ENCODE peak calls at places on chromosomes 6 and 20, in five cellular contexts. L is RWPE1, W is GM20000, U is pancreas, H is cardiac fibroblast. Z is an unnamed sample.

GRCh38 chr6:137233561-137234504 is 14.6 kb upstream of the IFNGR1 start:
- DNase-seq in L (peak), W (no peak), U (no peak), H (peak), Z (no peak)

GRCh38 chr20:18922898-18923297 is 109.3 kb downstream of the SCP2D1 start:
- DNase-seq in L (no peak), W (no peak), U (no peak), H (no peak), Z (no peak)

GRCh38 chr6:106908386-106908840 is 66.1 kb downstream of the CD24 start:
- DNase-seq in L (peak), W (peak), U (no peak), H (no peak), Z (no peak)

GRCh38 chr6:170294813-170295518 is 4.1 kb upstream of the DLL1 start:
- DNase-seq in L (no peak), W (peak), U (no peak), H (no peak), Z (no peak)

GRCh38 chr6:88808381-88808780 is 155.0 kb downstream of the RNGTT start:
- DNase-seq in L (no peak), W (no peak), U (no peak), H (no peak), Z (no peak)

GRCh38 chr20:6698056-6698455 is 69.4 kb upstream of the BMP2 start:
- DNase-seq in L (peak), W (no peak), U (no peak), H (no peak), Z (no peak)

GRCh38 chr20:6122873-6123649 is at the start of gene FERMT1:
- DNase-seq in L (peak), W (peak), U (peak), H (peak), Z (no peak)

GRCh38 chr6:17081860-17082508 is 19.9 kb upstream of the STMND1 start:
- DNase-seq in L (no peak), W (no peak), U (no peak), H (no peak), Z (no peak)

GRCh38 chr6:16802071-16802470 is 40.8 kb upstream of the ATXN1 start:
- DNase-seq in L (no peak), W (no peak), U (no peak), H (peak), Z (no peak)

GRCh38 chr6:122736166-122736565 is 43.4 kb upstream of the FABP7 start:
- DNase-seq in L (peak), W (no peak), U (no peak), H (no peak), Z (no peak)

GRCh38 chr20:53657732-53658131 is 64.1 kb upstream of the ZNF217 start:
- DNase-seq in L (no peak), W (no peak), U (no peak), H (no peak), Z (no peak)

GRCh38 chr6:3334579-3334978 is 75.8 kb downstream of the PSMG4 start:
- DNase-seq in L (no peak), W (no peak), U (peak), H (no peak), Z (no peak)

GRCh38 chr6:14542670-14543366 is 425.2 kb downstream of the CD83 start:
- DNase-seq in L (peak), W (peak), U (no peak), H (peak), Z (no peak)

GRCh38 chr6:166041277-166041676 is 126.4 kb downstream of the TBXT start:
- DNase-seq in L (no peak), W (no peak), U (no peak), H (no peak), Z (no peak)

GRCh38 chr6:18509871-18510643 is 122.9 kb downstream of the RNF144B start:
- DNase-seq in L (no peak), W (no peak), U (no peak), H (no peak), Z (no peak)

DNA sequence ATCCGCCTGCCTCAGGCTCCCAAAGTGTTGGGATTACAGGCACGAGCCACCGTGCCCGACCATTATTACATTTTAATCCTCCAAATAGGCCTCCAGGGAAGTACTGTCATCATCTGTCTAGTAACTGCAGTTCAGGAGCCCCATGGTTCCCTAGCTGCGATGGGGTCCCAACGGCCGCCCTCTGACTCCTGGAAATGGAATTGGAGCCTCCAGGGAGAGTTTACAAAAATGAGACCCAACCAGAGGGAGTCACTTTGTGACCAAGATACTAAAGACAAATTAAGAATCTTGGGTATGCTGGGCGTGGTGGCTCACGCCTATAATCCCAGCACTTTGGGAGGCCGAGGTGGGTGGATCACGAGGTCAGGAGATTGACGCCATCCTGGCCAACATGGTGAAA is 36.7 kb downstream of the TFAP2C start:
- DNase-seq in L (no peak), W (no peak), U (no peak), H (no peak), Z (no peak)
- TF ChIP-seq CTCF in L (no peak), W (no peak), U (no peak), H (no peak), Z (no peak)

GRCh38 chr6:152952866-152953509 is 29.9 kb downstream of the FBXO5 start:
- DNase-seq in L (peak), W (peak), U (no peak), H (peak), Z (no peak)
- TF ChIP-seq CTCF in L (peak), W (peak), U (no peak), H (peak), Z (peak)

GRCh38 chr20:41261790-41262717 is 55.5 kb downstream of the ZHX3 start:
- DNase-seq in L (peak), W (no peak), U (no peak), H (peak), Z (no peak)

GRCh38 chr20:41259309-41259708 is 58.2 kb downstream of the ZHX3 start:
- DNase-seq in L (no peak), W (no peak), U (no peak), H (no peak), Z (no peak)

GRCh38 chr20:41258489-41258888 is 59.0 kb downstream of the ZHX3 start:
- DNase-seq in L (no peak), W (no peak), U (no peak), H (no peak), Z (no peak)

GRCh38 chr20:41260734-41261220 is 56.8 kb downstream of the ZHX3 start:
- DNase-seq in L (no peak), W (no peak), U (no peak), H (no peak), Z (no peak)

DNA sequence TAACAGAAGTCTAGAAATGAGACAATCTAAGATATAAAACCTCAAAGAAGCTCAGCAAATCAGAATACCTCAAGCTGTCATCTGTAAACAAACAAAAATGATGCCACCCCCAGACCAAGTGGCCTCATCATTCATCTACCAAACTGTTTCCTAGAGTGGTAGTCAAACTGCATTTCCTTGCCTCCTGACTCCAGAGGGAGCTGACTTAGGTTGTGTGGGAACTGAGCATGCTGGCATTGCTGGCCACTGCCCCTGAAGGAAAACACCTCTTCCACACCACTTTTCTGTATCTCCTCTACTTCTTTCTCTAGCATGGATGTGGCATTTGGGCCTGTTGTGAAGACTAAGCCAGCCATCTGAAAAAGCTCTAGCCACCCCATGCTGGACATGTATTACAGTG is 56.3 kb downstream of the ZHX3 start:
- DNase-seq in L (no peak), W (no peak), U (no peak), H (no peak), Z (no peak)
- TF ChIP-seq CTCF in L (no peak), W (no peak), U (no peak), H (no peak), Z (no peak)

GRCh38 chr6:24867104-24867703 is 68.5 kb upstream of the ARMH2 start:
- DNase-seq in L (no peak), W (no peak), U (no peak), H (no peak), Z (no peak)
- TF ChIP-seq CTCF in L (no peak), W (no peak), U (no peak), H (no peak), Z (no peak)

GRCh38 chr6:111668410-111668809 is 62.7 kb upstream of the TRAF3IP2 start:
- DNase-seq in L (no peak), W (no peak), U (no peak), H (no peak), Z (no peak)
- TF ChIP-seq CTCF in L (peak), W (no peak), U (peak), H (peak), Z (peak)

DNA sequence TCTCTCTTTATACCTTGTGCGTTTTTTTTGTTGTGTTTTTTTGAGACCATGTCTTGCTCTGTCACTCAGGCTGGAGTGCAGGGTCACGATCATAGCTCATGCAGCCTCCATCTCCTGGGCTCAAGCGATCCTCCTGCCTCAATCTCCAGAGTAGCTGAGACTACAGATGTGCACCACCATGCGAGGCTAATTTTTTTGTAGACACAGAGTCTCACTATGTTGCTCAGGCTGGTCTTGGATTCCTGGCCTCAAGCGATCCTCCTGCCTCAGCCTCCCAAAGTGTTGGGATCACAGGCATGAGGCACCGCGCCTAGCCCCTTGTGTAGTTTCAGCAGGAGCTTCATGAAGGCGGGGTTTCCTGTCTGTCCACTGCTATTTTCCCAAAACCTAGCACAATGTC is 27.3 kb downstream of the PDRG1 start:
- DNase-seq in L (no peak), W (no peak), U (no peak), H (no peak), Z (peak)
- TF ChIP-seq CTCF in L (no peak), W (no peak), U (no peak), H (no peak), Z (no peak)

DNA sequence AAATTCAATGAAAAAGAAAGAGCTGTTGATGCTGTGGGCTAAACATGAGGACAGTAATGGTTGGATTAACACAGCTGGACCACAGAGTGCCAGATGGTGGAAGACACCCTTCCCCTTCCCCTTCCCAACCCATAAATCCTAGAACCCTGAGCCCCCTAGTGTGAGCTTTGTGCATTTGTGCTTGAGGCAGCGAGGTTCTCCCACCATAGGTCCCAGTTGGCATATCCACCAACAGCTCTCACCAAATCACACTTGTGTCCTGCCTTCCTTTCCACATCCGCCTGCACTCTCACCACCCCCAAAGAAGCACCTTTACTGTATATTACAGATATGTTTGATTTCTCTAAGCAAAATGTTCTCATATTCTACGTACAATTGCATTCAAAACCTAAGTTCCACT is 32.8 kb upstream of the HBS1L start:
- DNase-seq in L (no peak), W (no peak), U (no peak), H (no peak), Z (no peak)
- TF ChIP-seq CTCF in L (no peak), W (peak), U (no peak), H (peak), Z (no peak)

DNA sequence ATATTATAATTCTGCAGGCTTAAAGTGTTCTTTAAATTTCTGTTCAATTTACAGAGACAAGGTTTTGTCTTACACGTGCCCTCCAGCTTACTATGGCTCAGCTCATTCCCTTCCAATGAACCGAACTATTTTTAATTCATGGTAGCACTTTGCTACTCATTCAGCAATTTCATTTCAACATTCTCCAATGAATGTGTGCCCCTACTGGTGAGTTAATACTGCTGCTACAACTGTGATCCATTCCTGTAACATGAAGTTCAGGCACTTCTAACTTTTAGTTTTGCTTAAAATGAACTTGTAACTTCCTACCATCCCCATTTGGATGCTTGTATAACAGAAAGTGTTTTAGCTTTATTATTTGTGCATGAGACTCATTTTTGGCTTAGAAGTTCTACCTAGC is 99.7 kb downstream of the F13A1 start:
- DNase-seq in L (no peak), W (no peak), U (no peak), H (no peak), Z (no peak)
- TF ChIP-seq CTCF in L (peak), W (peak), U (no peak), H (no peak), Z (peak)

GRCh38 chr6:167907837-167908681 is 81.3 kb downstream of the AFDN start:
- DNase-seq in L (peak), W (no peak), U (no peak), H (peak), Z (no peak)
- TF ChIP-seq CTCF in L (peak), W (no peak), U (peak), H (peak), Z (peak)

GRCh38 chr20:35741892-35742740 is at the start of gene RBM39:
- DNase-seq in L (peak), W (peak), U (peak), H (peak), Z (peak)
- TF ChIP-seq CTCF in L (no peak), W (no peak), U (peak), H (peak), Z (peak)